ENCODE peak calls at places on chromosomes 12 and 14, in nine cellular contexts. P is A549, O is transverse colon, R is H1, D is upper lobe of left lung, Y is K562, I is tibial nerve, Q is stomach, B is SK-N-SH. A is an unnamed sample.

GRCh38 chr14:36069535-36069900 is 107.0 kb downstream of the PTCSC3 start:
- DNase-seq in P (peak), O (no peak), R (peak), D (peak), Y (peak), I (no peak), Q (peak), B (peak), A (no peak)

GRCh38 chr12:3170423-3171194 is 93.4 kb downstream of the TSPAN9 start:
- DNase-seq in P (peak), O (no peak), R (no peak), D (no peak), Y (no peak), I (no peak), Q (no peak), B (peak), A (no peak)

GRCh38 chr12:116236148-116236731 is 41.3 kb downstream of the MED13L start:
- DNase-seq in P (peak), O (peak), R (no peak), D (peak), Y (peak), I (peak), Q (peak), B (peak), A (no peak)

GRCh38 chr14:64410084-64410774 is 22.1 kb downstream of the MTHFD1 start:
- DNase-seq in P (peak), O (no peak), R (no peak), D (no peak), Y (no peak), I (no peak), Q (no peak), B (no peak), A (no peak)

GRCh38 chr14:75156901-75157300 is 19.5 kb downstream of the TMED10 start:
- DNase-seq in P (no peak), O (no peak), R (no peak), D (no peak), Y (no peak), I (no peak), Q (no peak), B (no peak), A (no peak)

GRCh38 chr12:26760657-26761293 is 72.2 kb downstream of the ITPR2 start:
- DNase-seq in P (no peak), O (no peak), R (no peak), D (no peak), Y (no peak), I (no peak), Q (no peak), B (no peak), A (no peak)

GRCh38 chr12:51980051-51980808 is 26.5 kb upstream of the TAMALIN start:
- DNase-seq in P (peak), O (peak), R (no peak), D (peak), Y (peak), I (peak), Q (peak), B (peak), A (peak)

GRCh38 chr12:2215709-2216560 is 163.1 kb downstream of the CACNA1C start:
- DNase-seq in P (no peak), O (no peak), R (no peak), D (no peak), Y (no peak), I (no peak), Q (no peak), B (no peak), A (no peak)

GRCh38 chr14:36975834-36976233 is 196.6 kb downstream of the SLC25A21 start:
- DNase-seq in P (peak), O (no peak), R (no peak), D (no peak), Y (no peak), I (no peak), Q (no peak), B (no peak), A (no peak)

GRCh38 chr14:89340200-89340667 is 76.8 kb downstream of the FOXN3 start:
- DNase-seq in P (no peak), O (no peak), R (no peak), D (no peak), Y (no peak), I (no peak), Q (no peak), B (no peak), A (peak)

GRCh38 chr14:96216627-96217026 is 12.0 kb downstream of the BDKRB2 start:
- DNase-seq in P (no peak), O (no peak), R (no peak), D (no peak), Y (no peak), I (no peak), Q (no peak), B (no peak), A (no peak)

GRCh38 chr12:121575952-121576615 is 4.7 kb downstream of the KDM2B start:
- DNase-seq in P (no peak), O (no peak), R (no peak), D (no peak), Y (no peak), I (no peak), Q (no peak), B (no peak), A (no peak)

GRCh38 chr14:40463886-40464285 is 1031.7 kb upstream of the FBXO33 start:
- DNase-seq in P (no peak), O (no peak), R (no peak), D (no peak), Y (no peak), I (no peak), Q (no peak), B (no peak), A (no peak)

GRCh38 chr14:78764240-78764639 is 594.1 kb downstream of the NRXN3 start:
- DNase-seq in P (no peak), O (no peak), R (no peak), D (no peak), Y (no peak), I (no peak), Q (no peak), B (no peak), A (no peak)

GRCh38 chr12:42652048-42652447 is 62.5 kb upstream of the PRICKLE1 start:
- DNase-seq in P (peak), O (no peak), R (no peak), D (no peak), Y (no peak), I (no peak), Q (no peak), B (no peak), A (no peak)

GRCh38 chr14:70808402-70809237 is 693 bp downstream of the MAP3K9 start:
- DNase-seq in P (peak), O (peak), R (no peak), D (peak), Y (no peak), I (no peak), Q (peak), B (peak), A (peak)

GRCh38 chr12:57069522-57069921 is 9.1 kb downstream of the NEMP1 start:
- DNase-seq in P (peak), O (peak), R (no peak), D (peak), Y (peak), I (no peak), Q (peak), B (peak), A (no peak)

GRCh38 chr12:10358131-10358530 is 31.7 kb downstream of the KLRK1 start:
- DNase-seq in P (no peak), O (no peak), R (no peak), D (no peak), Y (no peak), I (no peak), Q (no peak), B (no peak), A (no peak)

GRCh38 chr14:90275820-90276219 is 19.5 kb downstream of the PSMC1 start:
- DNase-seq in P (no peak), O (no peak), R (no peak), D (no peak), Y (no peak), I (no peak), Q (no peak), B (no peak), A (no peak)

GRCh38 chr14:32666310-32666709 is 272.4 kb upstream of the NPAS3 start:
- DNase-seq in P (no peak), O (no peak), R (no peak), D (no peak), Y (no peak), I (no peak), Q (no peak), B (peak), A (no peak)

GRCh38 chr14:103576371-103577024 is 13.7 kb downstream of the COA8 start:
- DNase-seq in P (peak), O (peak), R (no peak), D (peak), Y (no peak), I (peak), Q (peak), B (peak), A (peak)

DNA sequence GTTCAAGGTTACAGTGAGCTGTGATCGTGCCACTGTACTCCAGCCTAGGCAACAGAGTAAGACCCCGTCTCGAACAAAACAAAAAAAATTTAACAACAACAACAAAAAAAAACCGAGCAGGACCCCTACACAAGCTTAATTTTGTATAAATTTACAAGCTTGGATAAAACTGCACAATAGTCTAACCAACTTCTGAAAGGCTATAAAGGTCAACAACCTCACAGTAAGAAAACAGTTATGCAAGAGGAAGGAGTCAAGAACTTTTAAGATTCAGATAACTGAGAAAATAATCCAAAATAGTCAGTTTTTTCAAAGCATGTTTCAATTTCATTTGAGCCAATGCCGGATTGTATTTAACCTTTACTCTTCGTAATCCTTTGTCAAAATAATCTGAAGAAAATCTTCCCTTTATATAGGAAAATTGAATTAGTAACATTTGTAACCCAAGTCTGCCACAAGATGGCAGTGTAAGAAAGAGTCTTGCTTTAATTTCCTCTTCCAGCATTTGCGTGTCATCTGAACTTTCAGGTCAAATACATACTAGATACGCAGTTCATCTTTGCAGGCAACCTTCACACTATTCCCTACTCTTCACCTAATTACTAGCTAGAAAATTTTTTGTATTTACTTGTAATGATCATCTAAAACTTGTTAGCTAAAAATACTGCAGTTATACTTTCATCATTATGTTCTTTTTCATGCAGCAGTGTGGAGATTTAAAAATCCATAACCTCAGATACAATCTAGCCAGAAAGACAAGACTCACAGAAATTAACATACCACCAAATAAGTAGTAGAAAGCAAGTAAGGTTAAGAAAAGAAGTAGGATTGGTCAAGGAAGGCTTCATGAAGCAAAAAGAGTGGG is 5.8 kb downstream of the CCNB1IP1 start:
- DNase-seq in P (peak), O (no peak), R (no peak), D (no peak), Y (no peak), I (no peak), Q (no peak), B (peak), A (no peak)
- H3K27ac ChIP-seq in P (no peak), O (peak), R (no peak), D (no peak), Y (no peak), I (peak), Q (no peak), B (peak), A (no peak)

GRCh38 chr12:103244596-103244995 is 251.2 kb downstream of the C12orf42 start:
- DNase-seq in P (no peak), O (no peak), R (no peak), D (no peak), Y (no peak), I (no peak), Q (no peak), B (no peak), A (no peak)

DNA sequence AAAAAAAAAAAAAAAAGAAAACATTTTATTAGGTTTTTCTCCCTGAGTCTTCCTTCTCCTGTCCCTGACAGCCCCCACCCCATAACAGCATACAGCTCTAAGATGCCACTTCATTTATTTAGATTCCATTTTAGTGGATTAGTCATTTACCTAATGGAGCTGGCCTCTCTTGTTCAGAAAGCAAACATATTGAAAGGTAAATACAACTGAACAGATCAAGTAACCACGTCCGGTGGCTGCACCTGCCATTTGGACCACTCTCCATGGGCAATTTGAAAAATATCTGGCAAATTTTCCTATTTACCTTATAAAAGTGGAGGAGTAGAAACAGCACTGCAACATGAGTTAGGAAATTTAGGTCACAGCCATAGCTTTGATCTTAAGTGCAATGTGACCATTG is 254.6 kb downstream of the C12orf42 start:
- DNase-seq in P (no peak), O (no peak), R (no peak), D (peak), Y (no peak), I (no peak), Q (peak), B (no peak), A (no peak)
- TF ChIP-seq EP300 in P (no peak), O (no peak), R (no peak), D (no peak), Y (no peak), I (no peak), Q (no peak), B (no peak), A (no peak)

DNA sequence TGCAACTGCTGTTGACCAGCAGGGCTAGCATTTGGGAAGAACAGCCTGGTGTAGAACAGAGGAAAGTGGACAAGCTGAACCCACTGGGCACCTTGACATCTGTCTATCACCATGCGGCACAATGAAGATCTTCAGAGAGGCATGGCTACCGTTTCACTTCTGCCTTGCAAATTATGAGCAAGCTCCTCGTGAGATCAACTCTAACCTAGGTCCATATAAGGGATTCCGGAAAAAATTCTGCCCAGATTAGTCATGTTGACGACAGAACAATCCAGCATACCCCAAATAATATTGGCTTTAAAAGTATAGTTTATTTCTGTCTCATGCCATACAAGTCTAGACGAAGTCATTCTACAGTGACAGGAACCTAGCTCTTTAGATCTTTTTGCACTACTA is 91.6 kb upstream of the ATF7IP start:
- DNase-seq in P (no peak), O (no peak), R (no peak), D (no peak), Y (no peak), I (no peak), Q (no peak), B (no peak), A (no peak)
- H3K27ac ChIP-seq in P (no peak), O (no peak), R (no peak), D (peak), Y (no peak), I (no peak), Q (peak), B (no peak), A (no peak)

GRCh38 chr12:77152623-77153193 is 87.3 kb upstream of the E2F7 start:
- DNase-seq in P (peak), O (no peak), R (no peak), D (no peak), Y (no peak), I (no peak), Q (no peak), B (no peak), A (no peak)
- TF ChIP-seq EP300 in P (no peak), O (no peak), R (no peak), D (no peak), Y (no peak), I (no peak), Q (no peak), B (no peak), A (no peak)

GRCh38 chr12:111141205-111141604 is 220.8 kb upstream of the MYL2 start:
- DNase-seq in P (no peak), O (no peak), R (no peak), D (no peak), Y (no peak), I (no peak), Q (no peak), B (no peak), A (no peak)

GRCh38 chr12:111137968-111138367 is 217.6 kb upstream of the MYL2 start:
- DNase-seq in P (no peak), O (no peak), R (no peak), D (no peak), Y (peak), I (no peak), Q (no peak), B (peak), A (no peak)

GRCh38 chr12:111148005-111148404 is 220.9 kb downstream of the PHETA1 start:
- DNase-seq in P (no peak), O (no peak), R (no peak), D (no peak), Y (no peak), I (no peak), Q (no peak), B (no peak), A (no peak)

DNA sequence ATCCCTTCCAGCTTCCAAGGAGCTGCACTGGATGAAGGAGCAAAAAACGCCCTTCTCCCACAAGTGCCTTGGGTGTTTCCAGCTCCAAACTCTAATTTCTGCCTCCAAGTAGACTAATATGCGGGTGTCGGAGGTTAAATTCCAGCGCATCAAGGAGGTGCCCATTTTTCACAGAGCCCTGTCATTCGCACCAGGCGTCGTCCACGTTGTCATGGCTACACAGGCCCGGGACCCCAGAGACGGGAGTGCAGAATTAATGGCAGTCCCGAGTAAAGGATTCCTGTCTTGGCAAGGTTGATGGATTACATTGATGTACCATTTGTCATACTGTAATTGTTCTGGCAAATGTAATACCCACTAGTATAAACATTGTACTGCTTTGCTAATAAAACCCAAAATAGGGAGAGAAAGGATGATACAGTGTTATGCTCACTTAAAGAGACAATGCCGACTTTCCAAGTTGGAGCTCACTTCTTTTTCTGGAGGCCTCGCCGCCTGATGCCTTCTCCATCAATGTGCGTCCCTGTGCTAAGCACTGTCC is 222.9 kb upstream of the MYL2 start:
- DNase-seq in P (no peak), O (no peak), R (no peak), D (no peak), Y (no peak), I (no peak), Q (no peak), B (no peak), A (no peak)
- H3K27ac ChIP-seq in P (no peak), O (no peak), R (no peak), D (no peak), Y (no peak), I (no peak), Q (no peak), B (no peak), A (no peak)

GRCh38 chr12:92055877-92056276 is 89.8 kb downstream of the BTG1 start:
- DNase-seq in P (no peak), O (peak), R (no peak), D (peak), Y (no peak), I (no peak), Q (peak), B (no peak), A (no peak)
- TF ChIP-seq EP300 in P (no peak), O (no peak), R (no peak), D (no peak), Y (no peak), I (no peak), Q (no peak), B (no peak), A (no peak)